ENCODE peak calls at places on chromosomes 1 and 21, in five cellular contexts. R is fibroblast of lung, Y is fibroblast of pulmonary artery, S is brain microvascular endothelial cell, U is K562. C is an unnamed sample.

GRCh38 chr1:225847610-225848009 is 34.6 kb downstream of the TMEM63A start:
- DNase-seq in R (no peak), Y (no peak), S (no peak), U (peak; percentile 35), C (no peak)

GRCh38 chr1:207964195-207964966 is 53.5 kb upstream of the CD34 start:
- DNase-seq in R (peak; percentile 68), Y (peak; percentile 46), S (peak; percentile 56), U (peak; percentile 70), C (no peak)

GRCh38 chr1:112396668-112397025 is 633 bp downstream of the CTTNBP2NL start:
- DNase-seq in R (peak; percentile 32), Y (peak; percentile 29), S (no peak), U (no peak), C (no peak)

GRCh38 chr1:82323144-82323543 is 522.4 kb downstream of the ADGRL2 start:
- DNase-seq in R (no peak), Y (no peak), S (no peak), U (no peak), C (no peak)

GRCh38 chr1:226661271-226661670 is 77.8 kb downstream of the ITPKB start:
- DNase-seq in R (no peak), Y (no peak), S (no peak), U (no peak), C (no peak)

GRCh38 chr1:40476924-40477679 is at the start of gene ZFP69:
- DNase-seq in R (peak; percentile 73), Y (peak; percentile 69), S (peak; percentile 20), U (peak; percentile 88), C (peak; percentile 68)

GRCh38 chr1:102097451-102097850 is 100.7 kb upstream of the OLFM3 start:
- DNase-seq in R (no peak), Y (no peak), S (no peak), U (no peak), C (no peak)

GRCh38 chr1:192506741-192507155 is 68.8 kb upstream of the RGS1 start:
- DNase-seq in R (peak; percentile 62), Y (peak; percentile 63), S (no peak), U (peak; percentile 6), C (no peak)

GRCh38 chr1:203477748-203478147 is 2.1 kb downstream of the PRELP start:
- DNase-seq in R (no peak), Y (no peak), S (no peak), U (no peak), C (no peak)

GRCh38 chr1:234887026-234887910 is 241.4 kb downstream of the TOMM20 start:
- DNase-seq in R (peak; percentile 59), Y (peak; percentile 36), S (peak; percentile 40), U (no peak), C (peak; percentile 69)

GRCh38 chr1:36871146-36871971 is 163.0 kb downstream of the GRIK3 start:
- DNase-seq in R (no peak), Y (no peak), S (no peak), U (no peak), C (no peak)

GRCh38 chr1:38502772-38503171 is 356.8 kb downstream of the RRAGC start:
- DNase-seq in R (peak; percentile 14), Y (no peak), S (no peak), U (no peak), C (no peak)

GRCh38 chr1:115976062-115976899 is at the start of gene SLC22A15:
- DNase-seq in R (peak; percentile 13), Y (peak; percentile 54), S (no peak), U (peak; percentile 70), C (peak; percentile 75)

GRCh38 chr1:42756956-42757891 is 9.6 kb downstream of the P3H1 start:
- DNase-seq in R (peak; percentile 64), Y (peak; percentile 76), S (peak; percentile 54), U (peak; percentile 82), C (peak; percentile 77)

GRCh38 chr1:206933333-206933945 is 11.7 kb upstream of the FCMR start:
- DNase-seq in R (no peak), Y (no peak), S (no peak), U (peak; percentile 71), C (no peak)

GRCh38 chr1:20485527-20486456 is at the start of gene CAMK2N1:
- DNase-seq in R (peak; percentile 69), Y (peak; percentile 68), S (no peak), U (peak; percentile 66), C (peak; percentile 93)

GRCh38 chr1:110245876-110246620 is 35.9 kb downstream of the KCNC4 start:
- DNase-seq in R (no peak), Y (no peak), S (no peak), U (no peak), C (no peak)

GRCh38 chr21:28152729-28153128 is 839.9 kb downstream of the LTN1 start:
- DNase-seq in R (no peak), Y (no peak), S (no peak), U (no peak), C (no peak)
- TF ChIP-seq CTCF in R (no peak), Y (no peak), S (no peak), U (no peak), C (no peak)

GRCh38 chr1:213989071-213989739 is 1.4 kb downstream of the PROX1 start:
- DNase-seq in R (no peak), Y (no peak), S (no peak), U (no peak), C (peak; percentile 27)
- H3K4me3 ChIP-seq in R (peak overlapping the region; percentile 44), Y (peak overlapping the region; percentile 64), S (peak overlapping the region; percentile 61), U (no peak overlapping the region), C (peak overlapping the region; percentile 62)

DNA sequence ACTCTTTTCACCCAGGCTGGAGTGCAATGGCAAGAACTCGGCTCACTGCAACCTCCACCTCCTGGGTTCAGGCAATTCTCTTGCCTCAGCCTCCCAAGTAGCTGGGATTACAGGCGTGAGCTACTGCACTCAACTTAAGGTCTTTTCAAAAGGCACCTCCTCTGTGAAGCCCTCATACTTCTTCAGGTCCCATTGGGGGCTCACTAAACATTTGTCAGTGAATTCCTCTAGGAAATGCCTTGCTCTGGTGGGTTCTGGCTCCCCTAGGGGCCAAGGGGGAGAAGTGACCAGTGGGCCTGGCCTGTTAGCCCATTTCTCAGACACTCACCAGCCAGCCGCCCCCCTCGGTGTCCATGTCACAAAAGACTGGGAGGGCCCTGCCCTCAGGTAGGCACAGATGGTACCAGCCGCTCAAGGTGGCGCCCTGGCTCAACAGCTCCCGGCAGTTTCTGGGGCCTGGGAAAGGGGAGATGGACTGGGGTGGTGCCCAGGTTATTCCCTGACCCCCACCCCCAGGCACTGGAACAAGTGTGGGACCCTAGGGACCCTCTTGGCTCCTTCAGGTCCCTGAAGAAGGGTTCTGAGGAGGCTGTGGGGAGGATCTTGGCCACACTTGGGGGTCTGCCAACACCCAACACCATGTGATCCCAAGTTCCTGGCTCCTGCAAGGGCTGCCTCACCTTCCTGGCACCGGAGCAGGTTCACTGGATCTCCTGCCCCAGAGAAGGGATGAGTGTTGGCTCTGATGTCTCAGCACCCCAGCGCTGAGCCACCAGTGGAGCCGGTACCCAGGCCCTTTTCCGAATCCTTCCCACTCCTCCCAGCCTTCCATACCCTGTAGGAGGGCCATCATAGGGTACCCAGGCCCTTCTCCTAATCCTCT is 1.6 kb downstream of the FCN3 start:
- DNase-seq in R (no peak), Y (no peak), S (no peak), U (peak; percentile 71), C (no peak)
- TF ChIP-seq CTCF in R (peak; percentile 31), Y (peak; percentile 42), S (peak; percentile 70), U (peak; percentile 77), C (peak; percentile 19)

GRCh38 chr1:169163059-169163458 is 56.6 kb downstream of the ATP1B1 start:
- DNase-seq in R (peak; percentile 55), Y (peak; percentile 40), S (peak; percentile 44), U (no peak), C (no peak)
- H3K4me3 ChIP-seq in R (no peak overlapping the region), Y (no peak overlapping the region), S (no peak overlapping the region), U (no peak overlapping the region), C (no peak overlapping the region)

DNA sequence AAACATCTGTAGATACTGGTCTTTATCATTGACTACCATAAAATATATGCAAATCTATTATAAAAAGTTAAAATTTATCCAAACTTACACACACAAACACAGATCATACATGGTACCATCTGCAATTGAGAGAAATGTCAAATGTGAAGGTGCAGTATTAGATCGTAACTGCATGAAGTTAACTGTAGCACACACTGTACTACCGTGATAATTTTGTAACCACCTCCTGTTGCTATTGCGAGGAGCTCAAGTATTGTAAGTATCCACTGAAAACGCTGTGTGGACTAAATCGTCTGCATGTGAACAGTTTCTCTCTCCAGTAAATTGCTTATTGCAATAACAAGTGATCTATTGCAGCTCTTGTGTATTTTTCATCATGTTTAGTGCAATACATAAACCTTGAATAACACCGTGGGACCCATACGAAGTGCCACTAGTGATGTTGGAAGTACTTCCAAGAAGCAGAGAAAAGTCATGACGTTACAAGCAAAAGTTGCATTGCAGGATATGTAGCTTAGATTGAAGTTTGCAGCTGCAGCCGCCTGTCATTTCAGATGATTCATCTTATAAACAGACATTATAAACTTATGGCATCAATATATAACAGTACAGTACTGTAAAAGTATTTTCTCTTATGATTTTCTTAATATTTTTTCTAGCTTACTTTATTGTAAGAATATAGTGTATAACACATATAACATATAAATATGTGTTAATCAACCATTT is 172.9 kb downstream of the SDCCAG8 start:
- DNase-seq in R (no peak), Y (no peak), S (no peak), U (no peak), C (no peak)
- TF ChIP-seq CTCF in R (no peak), Y (no peak), S (no peak), U (no peak), C (no peak)

DNA sequence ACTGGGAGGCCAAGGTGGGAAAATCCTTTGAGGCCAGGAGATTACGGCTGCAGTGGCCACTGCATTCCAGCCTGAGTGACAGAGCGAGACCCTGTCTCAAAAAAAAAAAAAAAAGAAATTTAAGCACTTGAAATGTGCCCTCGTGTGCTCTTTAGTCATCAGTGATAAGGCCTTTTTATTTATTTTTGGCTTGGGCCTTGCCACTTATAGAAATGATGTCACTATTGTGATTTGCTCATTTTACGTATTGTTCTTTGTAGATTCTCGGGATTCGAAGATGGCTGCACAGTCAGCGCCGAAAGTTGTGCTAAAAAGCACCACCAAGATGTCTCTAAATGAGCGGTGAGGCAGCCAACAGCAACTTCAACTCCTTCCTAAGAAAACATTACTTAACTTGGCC is 2.4 kb downstream of the CHTOP start:
- DNase-seq in R (no peak), Y (no peak), S (no peak), U (no peak), C (no peak)
- H3K4me3 ChIP-seq in R (no peak overlapping the region), Y (no peak overlapping the region), S (no peak overlapping the region), U (no peak overlapping the region), C (no peak overlapping the region)

GRCh38 chr1:156045070-156045469 is 8.5 kb downstream of the UBQLN4 start:
- DNase-seq in R (no peak), Y (no peak), S (no peak), U (no peak), C (no peak)
- TF ChIP-seq CTCF in R (no peak), Y (no peak), S (no peak), U (no peak), C (no peak)

DNA sequence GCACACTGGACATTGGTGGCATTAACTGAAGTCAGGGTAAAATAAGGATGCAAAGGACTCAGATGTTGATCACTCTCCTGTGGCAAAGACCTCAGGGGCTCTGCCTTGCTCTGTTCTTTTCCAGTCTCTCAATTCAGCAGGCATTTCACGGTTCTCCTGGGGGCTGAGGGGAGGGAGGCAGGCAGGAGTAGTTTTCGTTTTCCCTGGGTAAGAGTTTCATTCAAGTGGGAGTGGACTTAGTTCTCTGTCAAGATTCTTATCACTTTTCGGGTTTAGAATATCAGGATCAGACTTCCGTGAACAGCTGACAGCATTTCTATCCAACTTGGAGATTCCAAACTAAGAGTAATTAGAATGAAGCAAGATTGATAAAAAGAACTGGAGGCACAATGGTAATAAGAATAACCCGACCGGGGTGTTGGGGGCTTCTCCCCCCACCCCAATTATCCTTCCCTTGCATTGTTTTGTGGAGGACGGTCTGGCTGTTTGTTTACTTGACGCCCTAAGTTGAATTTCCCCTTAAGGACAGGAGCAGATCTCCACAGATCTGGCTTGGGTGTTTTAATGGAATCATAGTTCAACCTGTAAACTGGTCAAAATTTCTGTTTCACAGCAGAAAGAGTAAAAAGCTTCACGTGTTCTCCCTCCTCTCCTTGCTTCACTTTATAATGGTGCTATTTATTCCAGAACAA is 2.4 kb upstream of the ATF3 start:
- DNase-seq in R (no peak), Y (no peak), S (no peak), U (no peak), C (no peak)
- H3K4me3 ChIP-seq in R (no peak overlapping the region), Y (no peak overlapping the region), S (no peak overlapping the region), U (no peak overlapping the region), C (no peak overlapping the region)